ENCODE peak calls at places on chromosomes 2 and 18, in eight cellular contexts. H, E, G, C, X, L, U and W are unnamed samples.

GRCh38 chr18:13823707-13824395 is at the start of gene MC5R:
- DNase-seq in H (peak; percentile 25), E (peak; percentile 72), G (peak; percentile 57), C (no peak), X (peak; percentile 36), L (no peak), U (peak; percentile 95), W (peak; percentile 22)

GRCh38 chr18:12884521-12885323 is 685 bp upstream of the PTPN2 start:
- DNase-seq in H (no peak), E (no peak), G (no peak), C (no peak), X (no peak), L (no peak), U (no peak), W (no peak)

GRCh38 chr2:171154348-171154747 is 6.3 kb downstream of the TLK1 start:
- DNase-seq in H (peak; percentile 15), E (no peak), G (no peak), C (no peak), X (no peak), L (no peak), U (no peak), W (no peak)

GRCh38 chr2:205471776-205472175 is 210.5 kb upstream of the NRP2 start:
- DNase-seq in H (no peak), E (no peak), G (no peak), C (no peak), X (no peak), L (no peak), U (no peak), W (no peak)

GRCh38 chr18:8506251-8507049 is 102.8 kb upstream of the RAB12 start:
- DNase-seq in H (no peak), E (no peak), G (no peak), C (no peak), X (no peak), L (no peak), U (no peak), W (no peak)

GRCh38 chr2:55879976-55880375 is 43.6 kb downstream of the EFEMP1 start:
- DNase-seq in H (peak; percentile 44), E (no peak), G (no peak), C (no peak), X (no peak), L (no peak), U (no peak), W (no peak)

GRCh38 chr2:96361751-96362150 is 26.2 kb downstream of the NCAPH start:
- DNase-seq in H (no peak), E (no peak), G (no peak), C (no peak), X (no peak), L (no peak), U (no peak), W (no peak)

GRCh38 chr2:124647245-124647644 is 622.2 kb downstream of the CNTNAP5 start:
- DNase-seq in H (no peak), E (no peak), G (no peak), C (no peak), X (no peak), L (no peak), U (no peak), W (no peak)

GRCh38 chr2:71121479-71121878 is 8.6 kb downstream of the MCEE start:
- DNase-seq in H (no peak), E (no peak), G (no peak), C (no peak), X (no peak), L (no peak), U (no peak), W (no peak)

GRCh38 chr18:59549797-59550516 is 147.3 kb downstream of the CCBE1 start:
- DNase-seq in H (no peak), E (peak; percentile 31), G (peak; percentile 32), C (no peak), X (no peak), L (no peak), U (no peak), W (no peak)

GRCh38 chr2:152875832-152876669 is 157.6 kb downstream of the ARL6IP6 start:
- DNase-seq in H (peak; percentile 6), E (no peak), G (no peak), C (no peak), X (no peak), L (no peak), U (no peak), W (no peak)

GRCh38 chr2:210063306-210063705 is 60.9 kb downstream of the RPE start:
- DNase-seq in H (no peak), E (no peak), G (no peak), C (no peak), X (no peak), L (no peak), U (no peak), W (no peak)

GRCh38 chr2:20224716-20225293 is at the start of gene SDC1:
- DNase-seq in H (peak; percentile 45), E (peak; percentile 79), G (peak; percentile 74), C (no peak), X (peak; percentile 50), L (no peak), U (peak; percentile 92), W (no peak)

GRCh38 chr2:85681354-85681728 is 12.8 kb upstream of the GNLY start:
- DNase-seq in H (no peak), E (no peak), G (no peak), C (no peak), X (peak; percentile 14), L (no peak), U (no peak), W (peak; percentile 91)

GRCh38 chr18:55821219-55821618 is 233.2 kb upstream of the TCF4 start:
- DNase-seq in H (peak; percentile 81), E (no peak), G (no peak), C (no peak), X (no peak), L (no peak), U (no peak), W (no peak)

GRCh38 chr2:235506291-235506996 is 12.6 kb downstream of the AGAP1 start:
- DNase-seq in H (no peak), E (no peak), G (no peak), C (no peak), X (no peak), L (no peak), U (no peak), W (no peak)

GRCh38 chr2:234753701-234754100 is 198.1 kb upstream of the SH3BP4 start:
- DNase-seq in H (no peak), E (no peak), G (no peak), C (no peak), X (no peak), L (no peak), U (no peak), W (no peak)

GRCh38 chr2:178526256-178526655 is 46.0 kb downstream of the PLEKHA3 start:
- DNase-seq in H (no peak), E (no peak), G (no peak), C (no peak), X (no peak), L (no peak), U (no peak), W (no peak)

GRCh38 chr2:178521304-178522150 is 41.3 kb downstream of the PLEKHA3 start:
- DNase-seq in H (no peak), E (no peak), G (no peak), C (no peak), X (no peak), L (no peak), U (no peak), W (no peak)

GRCh38 chr2:178527592-178527991 is 47.3 kb downstream of the PLEKHA3 start:
- DNase-seq in H (no peak), E (no peak), G (no peak), C (no peak), X (no peak), L (no peak), U (no peak), W (no peak)

GRCh38 chr2:178523596-178524134 is 43.4 kb downstream of the PLEKHA3 start:
- DNase-seq in H (peak; percentile 7), E (no peak), G (no peak), C (no peak), X (no peak), L (no peak), U (no peak), W (no peak)

GRCh38 chr2:178522950-178523595 is 42.8 kb downstream of the PLEKHA3 start:
- DNase-seq in H (peak; percentile 79), E (peak; percentile 80), G (peak; percentile 78), C (no peak), X (peak; percentile 86), L (peak; percentile 43), U (peak; percentile 84), W (peak; percentile 66)
- TF ChIP-seq POLR2A in H (peak; percentile 63), E (no peak), G (peak; percentile 61), C (no peak), X (peak; percentile 48), L (peak; percentile 30), U (no peak), W (no peak)

GRCh38 chr18:23617412-23618009 is 31.2 kb upstream of the NPC1 start:
- DNase-seq in H (no peak), E (no peak), G (no peak), C (no peak), X (no peak), L (no peak), U (no peak), W (no peak)

GRCh38 chr18:23619388-23619873 is 33.1 kb upstream of the NPC1 start:
- DNase-seq in H (no peak), E (peak; percentile 31), G (peak; percentile 23), C (no peak), X (peak; percentile 57), L (no peak), U (peak; percentile 88), W (no peak)

GRCh38 chr18:23616258-23616657 is 30.0 kb upstream of the NPC1 start:
- DNase-seq in H (no peak), E (no peak), G (no peak), C (no peak), X (no peak), L (no peak), U (no peak), W (no peak)

GRCh38 chr18:23614891-23615290 is 28.6 kb upstream of the NPC1 start:
- DNase-seq in H (no peak), E (no peak), G (no peak), C (no peak), X (no peak), L (no peak), U (no peak), W (no peak)

GRCh38 chr18:23618862-23619387 is 32.6 kb upstream of the NPC1 start:
- DNase-seq in H (no peak), E (no peak), G (no peak), C (no peak), X (peak; percentile 68), L (no peak), U (peak; percentile 84), W (no peak)
- TF ChIP-seq POLR2A in H (no peak), E (no peak), G (no peak), C (no peak), X (no peak), L (no peak), U (no peak), W (no peak)

GRCh38 chr2:60446413-60447358 is 106.8 kb downstream of the BCL11A start:
- DNase-seq in H (no peak), E (no peak), G (no peak), C (no peak), X (no peak), L (no peak), U (no peak), W (no peak)
- TF ChIP-seq POLR2A in H (no peak), E (no peak), G (no peak), C (no peak), X (no peak), L (no peak), U (no peak), W (no peak)

DNA sequence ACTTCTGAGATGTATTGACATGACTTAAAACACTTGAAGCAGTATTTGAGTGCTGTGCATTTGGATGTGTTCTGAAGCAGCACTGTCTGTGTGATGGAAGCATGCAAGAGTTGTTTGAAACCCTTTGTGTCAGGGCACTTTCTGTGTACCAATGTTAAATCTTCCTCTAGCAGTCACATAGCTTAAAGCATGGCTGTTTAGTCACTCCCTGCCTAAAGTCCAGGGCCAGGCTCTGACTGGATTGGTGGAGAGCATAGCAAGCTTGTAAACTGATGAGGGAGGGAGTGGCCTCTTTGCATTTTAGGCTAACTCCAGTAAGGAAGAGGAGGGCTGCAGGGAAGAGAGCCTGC is 73.5 kb downstream of the MYO1B start:
- DNase-seq in H (peak; percentile 85), E (peak; percentile 30), G (no peak), C (no peak), X (no peak), L (no peak), U (no peak), W (no peak)
- TF ChIP-seq POLR2A in H (no peak), E (no peak), G (no peak), C (no peak), X (no peak), L (no peak), U (no peak), W (no peak)